ENCODE peak calls at places on chromosomes 16 and 17, in seven cellular contexts. Y is foreskin fibroblast, M is ascending aorta, I is endothelial cell of umbilical vein, Z is OCI-LY7, T is PC-9, A is NB4. P is an unnamed sample.
A peak's percentile ranks its signal among the peaks of the same experiment; 100 is the strongest.

GRCh38 chr16:81687183-81687456 is 92.0 kb upstream of the PLCG2 start:
- DNase-seq in Y (no peak), M (no peak), I (no peak), Z (no peak), T (no peak), A (no peak), P (no peak)

GRCh38 chr16:31352344-31353115 is 2.4 kb upstream of the ITGAX start:
- DNase-seq in Y (no peak), M (no peak), I (no peak), Z (peak; percentile 13), T (no peak), A (peak; percentile 86), P (no peak)

GRCh38 chr17:80474933-80475915 is 1.2 kb downstream of the NPTX1 start:
- DNase-seq in Y (no peak), M (no peak), I (no peak), Z (no peak), T (no peak), A (peak; percentile 44), P (no peak)

GRCh38 chr17:38453951-38454421 is 25.7 kb downstream of the ARHGAP23 start:
- DNase-seq in Y (peak; percentile 36), M (no peak), I (no peak), Z (no peak), T (no peak), A (no peak), P (no peak)

GRCh38 chr16:86261379-86261778 is 248.9 kb upstream of the FOXF1 start:
- DNase-seq in Y (no peak), M (no peak), I (peak; percentile 16), Z (peak; percentile 49), T (no peak), A (peak; percentile 51), P (peak; percentile 36)

GRCh38 chr17:57636985-57637667 is 108.0 kb downstream of the CCDC182 start:
- DNase-seq in Y (no peak), M (no peak), I (no peak), Z (peak; percentile 76), T (no peak), A (no peak), P (no peak)

GRCh38 chr17:13734880-13735279 is 133.2 kb upstream of the HS3ST3A1 start:
- DNase-seq in Y (no peak), M (no peak), I (no peak), Z (no peak), T (no peak), A (no peak), P (no peak)

GRCh38 chr17:32492648-32493289 is 6.0 kb downstream of the CDK5R1 start:
- DNase-seq in Y (no peak), M (peak; percentile 47), I (no peak), Z (no peak), T (no peak), A (peak; percentile 68), P (no peak)

GRCh38 chr17:73888875-73889274 is 244.6 kb upstream of the SDK2 start:
- DNase-seq in Y (no peak), M (no peak), I (no peak), Z (no peak), T (no peak), A (no peak), P (no peak)

GRCh38 chr16:49698416-49698815 is 157.5 kb downstream of the ZNF423 start:
- DNase-seq in Y (no peak), M (no peak), I (peak; percentile 54), Z (no peak), T (no peak), A (no peak), P (no peak)

GRCh38 chr16:27703545-27703944 is 153.6 kb downstream of the KATNIP start:
- DNase-seq in Y (peak; percentile 63), M (no peak), I (peak; percentile 84), Z (no peak), T (no peak), A (no peak), P (peak; percentile 12)

GRCh38 chr17:7229504-7229903 is 4.8 kb downstream of the DVL2 start:
- DNase-seq in Y (no peak), M (no peak), I (no peak), Z (no peak), T (no peak), A (no peak), P (no peak)

DNA sequence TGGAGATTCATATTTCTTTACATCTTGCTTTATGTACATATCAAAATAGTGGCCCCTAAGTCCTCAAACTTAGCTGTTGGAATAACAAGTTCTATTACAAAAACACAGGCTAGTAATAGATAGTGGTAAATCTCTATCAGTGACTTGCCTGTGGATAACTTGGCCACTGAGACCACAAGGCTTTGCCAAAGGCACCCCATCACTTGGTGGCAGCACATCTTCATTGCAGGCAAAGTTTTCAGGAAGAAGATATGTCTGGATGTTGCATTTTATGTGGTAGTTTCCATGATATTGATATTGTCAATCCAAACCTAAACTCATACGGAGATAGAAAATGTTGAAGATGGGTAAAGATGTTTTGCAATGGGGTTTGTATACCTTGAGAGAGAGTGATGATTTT is 58.5 kb downstream of the KNOP1 start:
- DNase-seq in Y (no peak), M (no peak), I (no peak), Z (no peak), T (no peak), A (no peak), P (no peak)
- TF ChIP-seq CTCF in Y (no peak), M (no peak), I (no peak), Z (no peak), T (no peak), A (no peak), P (no peak)

GRCh38 chr16:84738255-84739038 is 38.6 kb downstream of the USP10 start:
- DNase-seq in Y (no peak), M (peak; percentile 85), I (peak; percentile 92), Z (peak; percentile 88), T (no peak), A (peak; percentile 86), P (peak; percentile 78)

GRCh38 chr16:84737658-84738057 is 37.9 kb downstream of the USP10 start:
- DNase-seq in Y (no peak), M (no peak), I (no peak), Z (no peak), T (no peak), A (no peak), P (no peak)

GRCh38 chr16:84737192-84737591 is 37.4 kb downstream of the USP10 start:
- DNase-seq in Y (no peak), M (no peak), I (no peak), Z (no peak), T (no peak), A (no peak), P (no peak)

GRCh38 chr16:84732674-84733352 is 33.0 kb downstream of the USP10 start:
- DNase-seq in Y (no peak), M (no peak), I (no peak), Z (no peak), T (no peak), A (peak; percentile 49), P (no peak)

DNA sequence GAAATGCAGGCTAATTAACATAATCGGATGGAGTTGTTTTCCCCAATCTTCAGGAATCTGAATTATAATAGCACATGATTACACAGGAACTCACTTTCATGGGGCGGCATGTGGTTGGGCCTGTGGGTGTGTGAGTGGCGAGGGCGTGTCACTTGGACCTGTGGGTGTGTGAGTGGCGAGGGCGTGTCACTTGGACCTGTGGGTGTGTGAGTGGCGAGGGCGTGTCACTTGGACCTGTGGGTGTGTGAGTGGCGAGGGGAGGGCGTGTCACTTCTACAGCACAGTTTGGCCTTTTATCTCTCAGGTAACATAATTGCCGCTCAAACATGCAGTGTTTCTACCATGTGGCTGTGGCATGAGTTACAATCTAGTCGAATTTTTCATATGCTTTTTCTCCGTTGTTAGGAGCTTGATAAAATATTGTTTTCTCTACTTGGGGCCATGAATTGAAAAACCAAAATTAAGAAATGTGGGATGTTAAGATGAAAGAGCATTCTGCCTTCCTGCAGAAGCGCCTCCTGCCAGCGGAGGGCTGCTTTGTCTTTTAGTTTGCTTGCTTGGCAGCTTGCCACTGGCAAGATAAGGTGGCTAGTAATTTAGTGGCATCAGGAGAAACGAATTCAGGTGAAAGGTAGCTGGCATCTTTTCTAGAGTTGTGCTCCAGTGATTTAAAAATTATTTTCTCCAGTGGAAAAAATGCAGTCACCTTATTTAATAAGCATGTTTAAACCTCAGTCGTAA is 36.2 kb downstream of the USP10 start:
- DNase-seq in Y (no peak), M (no peak), I (no peak), Z (no peak), T (peak; percentile 65), A (no peak), P (no peak)
- TF ChIP-seq CTCF in Y (no peak), M (no peak), I (no peak), Z (peak; percentile 24), T (no peak), A (no peak), P (no peak)

GRCh38 chr17:49603238-49603637 is 27.6 kb downstream of the NXPH3 start:
- DNase-seq in Y (no peak), M (no peak), I (no peak), Z (no peak), T (no peak), A (no peak), P (peak; percentile 40)

GRCh38 chr17:49600949-49601348 is 25.3 kb downstream of the NXPH3 start:
- DNase-seq in Y (no peak), M (no peak), I (no peak), Z (no peak), T (no peak), A (no peak), P (no peak)

GRCh38 chr17:49602783-49603182 is 27.1 kb downstream of the NXPH3 start:
- DNase-seq in Y (no peak), M (no peak), I (no peak), Z (no peak), T (no peak), A (no peak), P (no peak)

GRCh38 chr17:49604314-49604869 is 28.7 kb downstream of the NXPH3 start:
- DNase-seq in Y (no peak), M (no peak), I (peak; percentile 42), Z (no peak), T (no peak), A (no peak), P (no peak)

GRCh38 chr17:49603720-49604119 is 28.0 kb downstream of the NXPH3 start:
- DNase-seq in Y (no peak), M (no peak), I (no peak), Z (no peak), T (no peak), A (no peak), P (peak; percentile 33)
- TF ChIP-seq CTCF in Y (peak; percentile 3), M (peak; percentile 23), I (no peak), Z (no peak), T (peak; percentile 22), A (no peak), P (peak; percentile 43)

DNA sequence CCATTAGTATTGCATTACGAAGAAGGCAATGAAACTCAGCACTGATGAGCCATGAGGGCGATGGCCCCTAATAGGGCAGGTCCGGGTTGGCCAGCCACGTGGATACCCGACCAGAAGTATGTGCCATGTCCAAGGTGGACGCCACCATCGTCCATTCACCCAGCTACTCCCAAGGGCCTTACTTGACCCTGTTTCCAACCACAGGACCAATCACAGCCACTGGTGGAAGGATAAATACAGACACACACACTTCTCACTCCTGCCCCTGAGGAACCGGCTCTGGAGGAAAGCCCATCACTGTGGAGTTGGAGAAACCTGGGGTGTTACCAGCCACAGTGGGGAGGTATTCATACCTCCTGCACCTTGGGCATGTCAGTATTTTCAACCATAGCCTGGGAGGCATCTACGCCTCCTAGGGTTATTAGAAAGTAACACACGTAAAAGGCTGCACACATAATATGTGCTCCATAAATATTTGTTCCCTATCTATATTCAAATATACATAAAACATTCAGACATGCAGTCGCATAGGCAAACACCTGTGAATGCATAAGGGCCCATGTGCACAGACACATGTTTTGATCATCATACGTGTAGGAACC is 5.4 kb upstream of the ITGA3 start:
- DNase-seq in Y (no peak), M (no peak), I (no peak), Z (no peak), T (peak; percentile 60), A (no peak), P (no peak)
- TF ChIP-seq CTCF in Y (no peak), M (no peak), I (no peak), Z (no peak), T (peak; percentile 54), A (no peak), P (no peak)

GRCh38 chr16:318628-319027 is 33.9 kb downstream of the AXIN1 start:
- DNase-seq in Y (no peak), M (no peak), I (no peak), Z (no peak), T (no peak), A (no peak), P (no peak)
- TF ChIP-seq CTCF in Y (no peak), M (no peak), I (peak; percentile 5), Z (peak; percentile 42), T (peak; percentile 42), A (no peak), P (no peak)

P was measured in fibroblast of the aortic adventitia.